ENCODE peak calls at places on chromosomes 11 and 22, in eight cellular contexts. One of them, this sample, is unnamed.

GRCh38 chr11:48043998-48044512 is 63.7 kb downstream of the PTPRJ start:
- DNase-seq in fibroblast of pulmonary artery: no peak
- DNase-seq in transverse colon: no peak
- DNase-seq in progenitor cell of endocrine pancreas: no peak
- DNase-seq in Calu3: no peak
- DNase-seq in cardiac muscle cell: no peak
- DNase-seq in BJ: no peak
- DNase-seq in tibial nerve: no peak
- DNase-seq in this sample: no peak

GRCh38 chr22:39613549-39613921 is 43.0 kb downstream of the CACNA1I start:
- DNase-seq in fibroblast of pulmonary artery: no peak
- DNase-seq in transverse colon: no peak
- DNase-seq in progenitor cell of endocrine pancreas: no peak
- DNase-seq in Calu3: no peak
- DNase-seq in cardiac muscle cell: no peak
- DNase-seq in BJ: no peak
- DNase-seq in tibial nerve: no peak
- DNase-seq in this sample: no peak

GRCh38 chr11:12274558-12275197 is 102.7 kb upstream of the PARVA start:
- DNase-seq in fibroblast of pulmonary artery: peak
- DNase-seq in transverse colon: no peak
- DNase-seq in progenitor cell of endocrine pancreas: no peak
- DNase-seq in Calu3: no peak
- DNase-seq in cardiac muscle cell: no peak
- DNase-seq in BJ: no peak
- DNase-seq in tibial nerve: no peak
- DNase-seq in this sample: no peak

GRCh38 chr22:26822300-26822699 is 164.9 kb downstream of the MIAT start:
- DNase-seq in fibroblast of pulmonary artery: no peak
- DNase-seq in transverse colon: no peak
- DNase-seq in progenitor cell of endocrine pancreas: no peak
- DNase-seq in Calu3: no peak
- DNase-seq in cardiac muscle cell: no peak
- DNase-seq in BJ: no peak
- DNase-seq in tibial nerve: no peak
- DNase-seq in this sample: no peak

GRCh38 chr11:32489464-32489863 is 54.1 kb upstream of the WT1 start:
- DNase-seq in fibroblast of pulmonary artery: no peak
- DNase-seq in transverse colon: no peak
- DNase-seq in progenitor cell of endocrine pancreas: no peak
- DNase-seq in Calu3: no peak
- DNase-seq in cardiac muscle cell: peak
- DNase-seq in BJ: no peak
- DNase-seq in tibial nerve: no peak
- DNase-seq in this sample: no peak

GRCh38 chr11:6604081-6604626 is 580 bp downstream of the ILK start:
- DNase-seq in fibroblast of pulmonary artery: peak
- DNase-seq in transverse colon: peak
- DNase-seq in progenitor cell of endocrine pancreas: no peak
- DNase-seq in Calu3: peak
- DNase-seq in cardiac muscle cell: peak
- DNase-seq in BJ: no peak
- DNase-seq in tibial nerve: peak
- DNase-seq in this sample: no peak

GRCh38 chr11:28460348-28460747 is 352.2 kb downstream of the METTL15 start:
- DNase-seq in fibroblast of pulmonary artery: no peak
- DNase-seq in transverse colon: no peak
- DNase-seq in progenitor cell of endocrine pancreas: no peak
- DNase-seq in Calu3: no peak
- DNase-seq in cardiac muscle cell: no peak
- DNase-seq in BJ: no peak
- DNase-seq in tibial nerve: no peak
- DNase-seq in this sample: no peak

GRCh38 chr11:102534261-102534872 is 3.8 kb upstream of the MMP7 start:
- DNase-seq in fibroblast of pulmonary artery: no peak
- DNase-seq in transverse colon: no peak
- DNase-seq in progenitor cell of endocrine pancreas: no peak
- DNase-seq in Calu3: no peak
- DNase-seq in cardiac muscle cell: no peak
- DNase-seq in BJ: no peak
- DNase-seq in tibial nerve: no peak
- DNase-seq in this sample: no peak

GRCh38 chr22:49052560-49052959 is 775.1 kb downstream of the BRD1 start:
- DNase-seq in fibroblast of pulmonary artery: no peak
- DNase-seq in transverse colon: no peak
- DNase-seq in progenitor cell of endocrine pancreas: no peak
- DNase-seq in Calu3: no peak
- DNase-seq in cardiac muscle cell: no peak
- DNase-seq in BJ: no peak
- DNase-seq in tibial nerve: no peak
- DNase-seq in this sample: no peak

GRCh38 chr22:17575151-17575550 is 11.9 kb downstream of the SLC25A18 start:
- DNase-seq in fibroblast of pulmonary artery: no peak
- DNase-seq in transverse colon: no peak
- DNase-seq in progenitor cell of endocrine pancreas: no peak
- DNase-seq in Calu3: no peak
- DNase-seq in cardiac muscle cell: no peak
- DNase-seq in BJ: no peak
- DNase-seq in tibial nerve: no peak
- DNase-seq in this sample: no peak

GRCh38 chr11:100676901-100677300 is 10.2 kb upstream of the ARHGAP42 start:
- DNase-seq in fibroblast of pulmonary artery: no peak
- DNase-seq in transverse colon: no peak
- DNase-seq in progenitor cell of endocrine pancreas: no peak
- DNase-seq in Calu3: no peak
- DNase-seq in cardiac muscle cell: no peak
- DNase-seq in BJ: no peak
- DNase-seq in tibial nerve: no peak
- DNase-seq in this sample: no peak

GRCh38 chr22:19065298-19065859 is 56.8 kb downstream of the DGCR2 start:
- DNase-seq in fibroblast of pulmonary artery: no peak
- DNase-seq in transverse colon: no peak
- DNase-seq in progenitor cell of endocrine pancreas: no peak
- DNase-seq in Calu3: no peak
- DNase-seq in cardiac muscle cell: no peak
- DNase-seq in BJ: no peak
- DNase-seq in tibial nerve: no peak
- DNase-seq in this sample: no peak

GRCh38 chr11:113176971-113177370 is 137.4 kb upstream of the TTC12 start:
- DNase-seq in fibroblast of pulmonary artery: peak
- DNase-seq in transverse colon: no peak
- DNase-seq in progenitor cell of endocrine pancreas: no peak
- DNase-seq in Calu3: no peak
- DNase-seq in cardiac muscle cell: no peak
- DNase-seq in BJ: peak
- DNase-seq in tibial nerve: no peak
- DNase-seq in this sample: no peak

GRCh38 chr22:36197065-36197440 is 4.6 kb downstream of the APOL4 start:
- DNase-seq in fibroblast of pulmonary artery: peak
- DNase-seq in transverse colon: peak
- DNase-seq in progenitor cell of endocrine pancreas: no peak
- DNase-seq in Calu3: no peak
- DNase-seq in cardiac muscle cell: peak
- DNase-seq in BJ: no peak
- DNase-seq in tibial nerve: no peak
- DNase-seq in this sample: peak

GRCh38 chr22:28882545-28882877 is 861 bp upstream of the ZNRF3 start:
- DNase-seq in fibroblast of pulmonary artery: peak
- DNase-seq in transverse colon: no peak
- DNase-seq in progenitor cell of endocrine pancreas: no peak
- DNase-seq in Calu3: no peak
- DNase-seq in cardiac muscle cell: no peak
- DNase-seq in BJ: no peak
- DNase-seq in tibial nerve: no peak
- DNase-seq in this sample: no peak

GRCh38 chr11:76119032-76119431 is 87.3 kb downstream of the WNT11 start:
- DNase-seq in fibroblast of pulmonary artery: no peak
- DNase-seq in transverse colon: no peak
- DNase-seq in progenitor cell of endocrine pancreas: no peak
- DNase-seq in Calu3: no peak
- DNase-seq in cardiac muscle cell: no peak
- DNase-seq in BJ: no peak
- DNase-seq in tibial nerve: no peak
- DNase-seq in this sample: no peak

GRCh38 chr22:39240841-39241631 is 3.7 kb downstream of the PDGFB start:
- DNase-seq in fibroblast of pulmonary artery: no peak
- DNase-seq in transverse colon: peak
- DNase-seq in progenitor cell of endocrine pancreas: no peak
- DNase-seq in Calu3: peak
- DNase-seq in cardiac muscle cell: no peak
- DNase-seq in BJ: no peak
- DNase-seq in tibial nerve: no peak
- DNase-seq in this sample: no peak

GRCh38 chr11:121393855-121394254 is 58.3 kb upstream of the SORL1 start:
- DNase-seq in fibroblast of pulmonary artery: no peak
- DNase-seq in transverse colon: no peak
- DNase-seq in progenitor cell of endocrine pancreas: no peak
- DNase-seq in Calu3: no peak
- DNase-seq in cardiac muscle cell: no peak
- DNase-seq in BJ: no peak
- DNase-seq in tibial nerve: no peak
- DNase-seq in this sample: no peak

GRCh38 chr11:95727630-95728029 is 62.0 kb downstream of the FAM76B start:
- DNase-seq in fibroblast of pulmonary artery: no peak
- DNase-seq in transverse colon: no peak
- DNase-seq in progenitor cell of endocrine pancreas: no peak
- DNase-seq in Calu3: no peak
- DNase-seq in cardiac muscle cell: no peak
- DNase-seq in BJ: no peak
- DNase-seq in tibial nerve: no peak
- DNase-seq in this sample: no peak

GRCh38 chr22:36594569-36594968 is 65.6 kb upstream of the EIF3D start:
- DNase-seq in fibroblast of pulmonary artery: no peak
- DNase-seq in transverse colon: no peak
- DNase-seq in progenitor cell of endocrine pancreas: no peak
- DNase-seq in Calu3: no peak
- DNase-seq in cardiac muscle cell: no peak
- DNase-seq in BJ: no peak
- DNase-seq in tibial nerve: no peak
- DNase-seq in this sample: no peak

GRCh38 chr11:10305262-10305963 is 540 bp downstream of the ADM start:
- DNase-seq in fibroblast of pulmonary artery: no peak
- DNase-seq in transverse colon: peak
- DNase-seq in progenitor cell of endocrine pancreas: no peak
- DNase-seq in Calu3: peak
- DNase-seq in cardiac muscle cell: peak
- DNase-seq in BJ: no peak
- DNase-seq in tibial nerve: no peak
- DNase-seq in this sample: peak

GRCh38 chr22:24025475-24025874 is 14.4 kb downstream of the CABIN1 start:
- DNase-seq in fibroblast of pulmonary artery: no peak
- DNase-seq in transverse colon: no peak
- DNase-seq in progenitor cell of endocrine pancreas: no peak
- DNase-seq in Calu3: no peak
- DNase-seq in cardiac muscle cell: no peak
- DNase-seq in BJ: no peak
- DNase-seq in tibial nerve: no peak
- DNase-seq in this sample: no peak
- TF ChIP-seq CTCF in fibroblast of pulmonary artery: no peak
- TF ChIP-seq CTCF in transverse colon: no peak
- TF ChIP-seq CTCF in progenitor cell of endocrine pancreas: no peak
- TF ChIP-seq CTCF in Calu3: no peak
- TF ChIP-seq CTCF in cardiac muscle cell: no peak
- TF ChIP-seq CTCF in BJ: no peak
- TF ChIP-seq CTCF in tibial nerve: no peak
- TF ChIP-seq CTCF in this sample: no peak

GRCh38 chr11:112073941-112074811 is at the start of the genes NKAPD1 and PIH1D2:
- DNase-seq in fibroblast of pulmonary artery: peak
- DNase-seq in transverse colon: peak
- DNase-seq in progenitor cell of endocrine pancreas: peak
- DNase-seq in Calu3: peak
- DNase-seq in cardiac muscle cell: peak
- DNase-seq in BJ: peak
- DNase-seq in tibial nerve: peak
- DNase-seq in this sample: peak
- TF ChIP-seq CTCF in fibroblast of pulmonary artery: peak
- TF ChIP-seq CTCF in transverse colon: no peak
- TF ChIP-seq CTCF in progenitor cell of endocrine pancreas: no peak
- TF ChIP-seq CTCF in Calu3: no peak
- TF ChIP-seq CTCF in cardiac muscle cell: peak
- TF ChIP-seq CTCF in BJ: peak
- TF ChIP-seq CTCF in tibial nerve: no peak
- TF ChIP-seq CTCF in this sample: peak

GRCh38 chr11:93238956-93239355 is 41.2 kb upstream of the SLC36A4 start:
- DNase-seq in fibroblast of pulmonary artery: no peak
- DNase-seq in transverse colon: no peak
- DNase-seq in progenitor cell of endocrine pancreas: no peak
- DNase-seq in Calu3: no peak
- DNase-seq in cardiac muscle cell: peak
- DNase-seq in BJ: no peak
- DNase-seq in tibial nerve: no peak
- DNase-seq in this sample: no peak

GRCh38 chr11:93234602-93235207 is 36.9 kb upstream of the SLC36A4 start:
- DNase-seq in fibroblast of pulmonary artery: peak
- DNase-seq in transverse colon: peak
- DNase-seq in progenitor cell of endocrine pancreas: peak
- DNase-seq in Calu3: peak
- DNase-seq in cardiac muscle cell: peak
- DNase-seq in BJ: peak
- DNase-seq in tibial nerve: peak
- DNase-seq in this sample: peak

GRCh38 chr11:93236741-93237675 is 39.2 kb upstream of the SLC36A4 start:
- DNase-seq in fibroblast of pulmonary artery: peak
- DNase-seq in transverse colon: peak
- DNase-seq in progenitor cell of endocrine pancreas: no peak
- DNase-seq in Calu3: peak
- DNase-seq in cardiac muscle cell: peak
- DNase-seq in BJ: no peak
- DNase-seq in tibial nerve: no peak
- DNase-seq in this sample: peak
- TF ChIP-seq CTCF in fibroblast of pulmonary artery: peak
- TF ChIP-seq CTCF in transverse colon: peak
- TF ChIP-seq CTCF in progenitor cell of endocrine pancreas: peak
- TF ChIP-seq CTCF in Calu3: peak
- TF ChIP-seq CTCF in cardiac muscle cell: peak
- TF ChIP-seq CTCF in BJ: peak
- TF ChIP-seq CTCF in tibial nerve: peak
- TF ChIP-seq CTCF in this sample: peak

GRCh38 chr11:98260983-98261382 is 759.8 kb upstream of the CNTN5 start:
- DNase-seq in fibroblast of pulmonary artery: peak
- DNase-seq in transverse colon: no peak
- DNase-seq in progenitor cell of endocrine pancreas: no peak
- DNase-seq in Calu3: no peak
- DNase-seq in cardiac muscle cell: no peak
- DNase-seq in BJ: no peak
- DNase-seq in tibial nerve: no peak
- DNase-seq in this sample: no peak
- TF ChIP-seq CTCF in fibroblast of pulmonary artery: peak
- TF ChIP-seq CTCF in transverse colon: no peak
- TF ChIP-seq CTCF in progenitor cell of endocrine pancreas: peak
- TF ChIP-seq CTCF in Calu3: no peak
- TF ChIP-seq CTCF in cardiac muscle cell: peak
- TF ChIP-seq CTCF in BJ: no peak
- TF ChIP-seq CTCF in tibial nerve: no peak
- TF ChIP-seq CTCF in this sample: peak

DNA sequence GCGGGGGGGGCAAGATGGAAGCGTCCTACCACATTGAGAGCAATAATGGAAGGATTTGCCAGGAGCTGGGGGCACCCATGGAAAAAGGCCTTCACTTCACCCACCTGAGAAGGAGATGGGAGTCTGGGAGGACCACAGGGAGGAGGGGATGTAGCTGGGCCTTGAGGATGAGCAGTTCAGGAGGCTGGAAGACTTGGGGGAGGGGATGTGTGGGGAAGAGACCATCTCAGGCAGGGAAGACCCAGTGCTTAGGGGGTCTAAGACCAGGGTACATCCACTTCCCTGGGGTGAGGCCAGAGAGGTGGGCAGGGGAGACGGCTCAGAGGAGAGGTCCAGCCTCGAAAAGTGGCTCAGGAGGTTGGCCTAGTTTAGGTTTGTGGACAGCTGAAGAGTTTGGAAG is 71.3 kb upstream of the TCF20 start:
- DNase-seq in fibroblast of pulmonary artery: no peak
- DNase-seq in transverse colon: no peak
- DNase-seq in progenitor cell of endocrine pancreas: no peak
- DNase-seq in Calu3: no peak
- DNase-seq in cardiac muscle cell: no peak
- DNase-seq in BJ: no peak
- DNase-seq in tibial nerve: no peak
- DNase-seq in this sample: no peak
- TF ChIP-seq CTCF in fibroblast of pulmonary artery: no peak
- TF ChIP-seq CTCF in transverse colon: no peak
- TF ChIP-seq CTCF in progenitor cell of endocrine pancreas: no peak
- TF ChIP-seq CTCF in Calu3: no peak
- TF ChIP-seq CTCF in cardiac muscle cell: no peak
- TF ChIP-seq CTCF in BJ: no peak
- TF ChIP-seq CTCF in tibial nerve: no peak
- TF ChIP-seq CTCF in this sample: no peak